ENCODE peak calls at places on chromosomes 5 and 9, in seven cellular contexts. Q is COR-L47, I is AG09309, J is retina, K is HT1080, U is globus pallidus, Y is memory B cell. A is an unnamed sample.

GRCh38 chr9:108113579-108113978 is 624.0 kb upstream of the KLF4 start:
- DNase-seq in Q (no peak), I (no peak), J (no peak), K (no peak), U (peak), Y (no peak), A (no peak)

GRCh38 chr5:55480781-55481180 is 54.0 kb downstream of the PLPP1 start:
- DNase-seq in Q (no peak), I (no peak), J (no peak), K (no peak), U (no peak), Y (no peak), A (no peak)

GRCh38 chr9:136619742-136620440 is 42.8 kb upstream of the EGFL7 start:
- DNase-seq in Q (no peak), I (no peak), J (no peak), K (peak), U (no peak), Y (peak), A (no peak)

GRCh38 chr9:107282759-107283620 is at the start of gene RAD23B:
- DNase-seq in Q (peak), I (peak), J (peak), K (peak), U (peak), Y (peak), A (peak)

GRCh38 chr5:137975208-137975607 is 57.7 kb downstream of the FAM13B start:
- DNase-seq in Q (no peak), I (no peak), J (no peak), K (no peak), U (no peak), Y (no peak), A (no peak)

GRCh38 chr5:58357121-58357520 is 102.8 kb downstream of the PLK2 start:
- DNase-seq in Q (no peak), I (no peak), J (no peak), K (no peak), U (no peak), Y (no peak), A (no peak)

GRCh38 chr9:108083796-108084352 is 594.3 kb upstream of the KLF4 start:
- DNase-seq in Q (no peak), I (no peak), J (no peak), K (no peak), U (peak), Y (no peak), A (no peak)

GRCh38 chr9:116580853-116581252 is 106.3 kb upstream of the TRIM32 start:
- DNase-seq in Q (no peak), I (no peak), J (no peak), K (no peak), U (peak), Y (no peak), A (no peak)

GRCh38 chr5:175642998-175643397 is 14.9 kb upstream of the HRH2 start:
- DNase-seq in Q (no peak), I (no peak), J (no peak), K (no peak), U (no peak), Y (no peak), A (no peak)

GRCh38 chr9:1443450-1443849 is 393.3 kb downstream of the DMRT2 start:
- DNase-seq in Q (no peak), I (no peak), J (no peak), K (no peak), U (no peak), Y (no peak), A (no peak)

GRCh38 chr5:40442346-40442745 is 237.4 kb upstream of the PTGER4 start:
- DNase-seq in Q (no peak), I (no peak), J (no peak), K (peak), U (no peak), Y (no peak), A (no peak)

GRCh38 chr9:97860451-97861147 is 7.6 kb downstream of the FOXE1 start:
- DNase-seq in Q (no peak), I (no peak), J (no peak), K (no peak), U (no peak), Y (no peak), A (no peak)

GRCh38 chr5:176846335-176847140 is 36.2 kb downstream of the UNC5A start:
- DNase-seq in Q (no peak), I (no peak), J (peak), K (no peak), U (no peak), Y (no peak), A (no peak)

GRCh38 chr9:105264380-105264779 is 19.9 kb downstream of the SLC44A1 start:
- DNase-seq in Q (no peak), I (no peak), J (no peak), K (no peak), U (no peak), Y (no peak), A (no peak)

GRCh38 chr5:41820150-41820549 is 50.1 kb downstream of the OXCT1 start:
- DNase-seq in Q (no peak), I (no peak), J (no peak), K (no peak), U (no peak), Y (no peak), A (no peak)

GRCh38 chr9:86838883-86839497 is 108.3 kb downstream of the GAS1 start:
- DNase-seq in Q (no peak), I (no peak), J (no peak), K (no peak), U (no peak), Y (no peak), A (no peak)

GRCh38 chr5:145222622-145223021 is 612.5 kb downstream of the PRELID2 start:
- DNase-seq in Q (no peak), I (no peak), J (no peak), K (no peak), U (no peak), Y (no peak), A (no peak)

GRCh38 chr5:73867344-73868335 is 241.6 kb downstream of the ARHGEF28 start:
- DNase-seq in Q (no peak), I (no peak), J (no peak), K (no peak), U (no peak), Y (no peak), A (no peak)

GRCh38 chr5:76556511-76557221 is 66.5 kb downstream of the F2RL2 start:
- DNase-seq in Q (no peak), I (no peak), J (no peak), K (no peak), U (no peak), Y (peak), A (peak)

GRCh38 chr5:135921388-135921787 is 25.7 kb upstream of the IL9 start:
- DNase-seq in Q (no peak), I (peak), J (no peak), K (peak), U (no peak), Y (no peak), A (no peak)

GRCh38 chr5:538801-539468 is 14.7 kb upstream of the SLC9A3 start:
- DNase-seq in Q (peak), I (no peak), J (peak), K (no peak), U (no peak), Y (no peak), A (no peak)

GRCh38 chr5:168681556-168682183 is 102.5 kb upstream of the PANK3 start:
- DNase-seq in Q (no peak), I (peak), J (no peak), K (peak), U (no peak), Y (no peak), A (no peak)

GRCh38 chr9:123998970-123999621 is 12.5 kb upstream of the LHX2 start:
- DNase-seq in Q (no peak), I (no peak), J (peak), K (no peak), U (no peak), Y (peak), A (no peak)

GRCh38 chr5:14048434-14048833 is 94.7 kb upstream of the TRIO start:
- DNase-seq in Q (no peak), I (no peak), J (no peak), K (no peak), U (no peak), Y (no peak), A (no peak)

GRCh38 chr9:100033877-100034551 is 64.8 kb downstream of the ERP44 start:
- DNase-seq in Q (no peak), I (no peak), J (no peak), K (no peak), U (no peak), Y (no peak), A (no peak)

GRCh38 chr5:96260009-96260408 is 173.0 kb downstream of the PCSK1 start:
- DNase-seq in Q (no peak), I (no peak), J (no peak), K (no peak), U (no peak), Y (no peak), A (no peak)

GRCh38 chr5:31963961-31964360 is 210.2 kb downstream of the GOLPH3 start:
- DNase-seq in Q (no peak), I (no peak), J (no peak), K (no peak), U (no peak), Y (no peak), A (no peak)